ENCODE peak calls at places on chromosomes 4 and X, in nine cellular contexts. One of them, this sample, is unnamed.

GRCh38 chrX:49842603-49843002 is 13.5 kb downstream of the PAGE4 start:
- DNase-seq in astrocyte: no peak
- DNase-seq in A549: no peak
- DNase-seq in fibroblast of the aortic adventitia: no peak
- DNase-seq in MM.1S: no peak
- DNase-seq in GM06990: no peak
- DNase-seq in K562: peak
- DNase-seq in bronchial epithelial cell: peak
- DNase-seq in psoas muscle: no peak
- DNase-seq in this sample: no peak

GRCh38 chr4:71201817-71202576 is 136.8 kb upstream of the SLC4A4 start:
- DNase-seq in astrocyte: peak
- DNase-seq in A549: no peak
- DNase-seq in fibroblast of the aortic adventitia: peak
- DNase-seq in MM.1S: no peak
- DNase-seq in GM06990: no peak
- DNase-seq in K562: no peak
- DNase-seq in bronchial epithelial cell: no peak
- DNase-seq in psoas muscle: no peak
- DNase-seq in this sample: no peak

GRCh38 chr4:41935652-41936021 is 408 bp downstream of the TMEM33 start:
- DNase-seq in astrocyte: no peak
- DNase-seq in A549: peak
- DNase-seq in fibroblast of the aortic adventitia: no peak
- DNase-seq in MM.1S: peak
- DNase-seq in GM06990: no peak
- DNase-seq in K562: peak
- DNase-seq in bronchial epithelial cell: peak
- DNase-seq in psoas muscle: no peak
- DNase-seq in this sample: peak

GRCh38 chr4:41731569-41731968 is 17.0 kb downstream of the PHOX2B start:
- DNase-seq in astrocyte: no peak
- DNase-seq in A549: no peak
- DNase-seq in fibroblast of the aortic adventitia: no peak
- DNase-seq in MM.1S: no peak
- DNase-seq in GM06990: no peak
- DNase-seq in K562: no peak
- DNase-seq in bronchial epithelial cell: no peak
- DNase-seq in psoas muscle: no peak
- DNase-seq in this sample: no peak

GRCh38 chrX:45515262-45516215 is 314.9 kb upstream of the DIPK2B start:
- DNase-seq in astrocyte: peak
- DNase-seq in A549: peak
- DNase-seq in fibroblast of the aortic adventitia: peak
- DNase-seq in MM.1S: peak
- DNase-seq in GM06990: no peak
- DNase-seq in K562: no peak
- DNase-seq in bronchial epithelial cell: peak
- DNase-seq in psoas muscle: peak
- DNase-seq in this sample: peak

GRCh38 chr4:75745192-75745591 is 20.8 kb downstream of the USO1 start:
- DNase-seq in astrocyte: peak
- DNase-seq in A549: no peak
- DNase-seq in fibroblast of the aortic adventitia: peak
- DNase-seq in MM.1S: no peak
- DNase-seq in GM06990: no peak
- DNase-seq in K562: no peak
- DNase-seq in bronchial epithelial cell: peak
- DNase-seq in psoas muscle: no peak
- DNase-seq in this sample: peak

GRCh38 chrX:131816551-131817136 is 206.5 kb upstream of the STK26 start:
- DNase-seq in astrocyte: peak
- DNase-seq in A549: no peak
- DNase-seq in fibroblast of the aortic adventitia: peak
- DNase-seq in MM.1S: peak
- DNase-seq in GM06990: peak
- DNase-seq in K562: no peak
- DNase-seq in bronchial epithelial cell: no peak
- DNase-seq in psoas muscle: peak
- DNase-seq in this sample: peak

GRCh38 chr4:56048621-56049427 is 100.1 kb downstream of the CEP135 start:
- DNase-seq in astrocyte: peak
- DNase-seq in A549: peak
- DNase-seq in fibroblast of the aortic adventitia: peak
- DNase-seq in MM.1S: peak
- DNase-seq in GM06990: peak
- DNase-seq in K562: peak
- DNase-seq in bronchial epithelial cell: no peak
- DNase-seq in psoas muscle: no peak
- DNase-seq in this sample: peak

GRCh38 chr4:141133146-141134006 is at the start of gene RNF150:
- DNase-seq in astrocyte: peak
- DNase-seq in A549: peak
- DNase-seq in fibroblast of the aortic adventitia: peak
- DNase-seq in MM.1S: peak
- DNase-seq in GM06990: peak
- DNase-seq in K562: peak
- DNase-seq in bronchial epithelial cell: peak
- DNase-seq in psoas muscle: peak
- DNase-seq in this sample: peak

GRCh38 chrX:11702965-11703631 is 37.4 kb upstream of the ARHGAP6 start:
- DNase-seq in astrocyte: no peak
- DNase-seq in A549: no peak
- DNase-seq in fibroblast of the aortic adventitia: no peak
- DNase-seq in MM.1S: no peak
- DNase-seq in GM06990: no peak
- DNase-seq in K562: no peak
- DNase-seq in bronchial epithelial cell: no peak
- DNase-seq in psoas muscle: no peak
- DNase-seq in this sample: no peak

GRCh38 chr4:140928880-140929279 is 172.7 kb upstream of the TBC1D9 start:
- DNase-seq in astrocyte: peak
- DNase-seq in A549: no peak
- DNase-seq in fibroblast of the aortic adventitia: peak
- DNase-seq in MM.1S: no peak
- DNase-seq in GM06990: no peak
- DNase-seq in K562: no peak
- DNase-seq in bronchial epithelial cell: peak
- DNase-seq in psoas muscle: no peak
- DNase-seq in this sample: peak

GRCh38 chr4:140150636-140150885 is 3.4 kb downstream of the MAML3 start:
- DNase-seq in astrocyte: no peak
- DNase-seq in A549: no peak
- DNase-seq in fibroblast of the aortic adventitia: no peak
- DNase-seq in MM.1S: no peak
- DNase-seq in GM06990: no peak
- DNase-seq in K562: no peak
- DNase-seq in bronchial epithelial cell: no peak
- DNase-seq in psoas muscle: no peak
- DNase-seq in this sample: no peak

GRCh38 chr4:176781739-176782100 is 11.0 kb downstream of the VEGFC start:
- DNase-seq in astrocyte: no peak
- DNase-seq in A549: no peak
- DNase-seq in fibroblast of the aortic adventitia: no peak
- DNase-seq in MM.1S: no peak
- DNase-seq in GM06990: no peak
- DNase-seq in K562: no peak
- DNase-seq in bronchial epithelial cell: peak
- DNase-seq in psoas muscle: no peak
- DNase-seq in this sample: no peak

GRCh38 chrX:70039758-70040157 is 10.0 kb downstream of the AWAT2 start:
- DNase-seq in astrocyte: no peak
- DNase-seq in A549: no peak
- DNase-seq in fibroblast of the aortic adventitia: no peak
- DNase-seq in MM.1S: no peak
- DNase-seq in GM06990: no peak
- DNase-seq in K562: no peak
- DNase-seq in bronchial epithelial cell: peak
- DNase-seq in psoas muscle: no peak
- DNase-seq in this sample: no peak

GRCh38 chr4:68466751-68467150 is 19.5 kb downstream of the TMPRSS11E start:
- DNase-seq in astrocyte: peak
- DNase-seq in A549: no peak
- DNase-seq in fibroblast of the aortic adventitia: peak
- DNase-seq in MM.1S: no peak
- DNase-seq in GM06990: no peak
- DNase-seq in K562: no peak
- DNase-seq in bronchial epithelial cell: peak
- DNase-seq in psoas muscle: no peak
- DNase-seq in this sample: peak

GRCh38 chrX:101348452-101349222 is at the start of gene TIMM8A:
- DNase-seq in astrocyte: peak
- DNase-seq in A549: peak
- DNase-seq in fibroblast of the aortic adventitia: peak
- DNase-seq in MM.1S: peak
- DNase-seq in GM06990: peak
- DNase-seq in K562: peak
- DNase-seq in bronchial epithelial cell: peak
- DNase-seq in psoas muscle: peak
- DNase-seq in this sample: peak

GRCh38 chr4:74268643-74269042 is 39.6 kb upstream of the EPGN start:
- DNase-seq in astrocyte: no peak
- DNase-seq in A549: no peak
- DNase-seq in fibroblast of the aortic adventitia: no peak
- DNase-seq in MM.1S: no peak
- DNase-seq in GM06990: no peak
- DNase-seq in K562: no peak
- DNase-seq in bronchial epithelial cell: peak
- DNase-seq in psoas muscle: no peak
- DNase-seq in this sample: no peak

GRCh38 chrX:97367149-97367548 is 483.4 kb downstream of the RPA4 start:
- DNase-seq in astrocyte: peak
- DNase-seq in A549: no peak
- DNase-seq in fibroblast of the aortic adventitia: peak
- DNase-seq in MM.1S: no peak
- DNase-seq in GM06990: no peak
- DNase-seq in K562: no peak
- DNase-seq in bronchial epithelial cell: peak
- DNase-seq in psoas muscle: no peak
- DNase-seq in this sample: peak

GRCh38 chr4:149923736-149924135 is 108.1 kb upstream of the IQCM start:
- DNase-seq in astrocyte: no peak
- DNase-seq in A549: no peak
- DNase-seq in fibroblast of the aortic adventitia: no peak
- DNase-seq in MM.1S: no peak
- DNase-seq in GM06990: no peak
- DNase-seq in K562: no peak
- DNase-seq in bronchial epithelial cell: no peak
- DNase-seq in psoas muscle: no peak
- DNase-seq in this sample: no peak

GRCh38 chr4:149932188-149932587 is 116.5 kb upstream of the IQCM start:
- DNase-seq in astrocyte: no peak
- DNase-seq in A549: no peak
- DNase-seq in fibroblast of the aortic adventitia: no peak
- DNase-seq in MM.1S: no peak
- DNase-seq in GM06990: no peak
- DNase-seq in K562: no peak
- DNase-seq in bronchial epithelial cell: no peak
- DNase-seq in psoas muscle: no peak
- DNase-seq in this sample: no peak

GRCh38 chr4:149933120-149933519 is 117.5 kb upstream of the IQCM start:
- DNase-seq in astrocyte: no peak
- DNase-seq in A549: no peak
- DNase-seq in fibroblast of the aortic adventitia: no peak
- DNase-seq in MM.1S: no peak
- DNase-seq in GM06990: no peak
- DNase-seq in K562: no peak
- DNase-seq in bronchial epithelial cell: no peak
- DNase-seq in psoas muscle: no peak
- DNase-seq in this sample: no peak

GRCh38 chr4:149928507-149928906 is 112.9 kb upstream of the IQCM start:
- DNase-seq in astrocyte: no peak
- DNase-seq in A549: no peak
- DNase-seq in fibroblast of the aortic adventitia: no peak
- DNase-seq in MM.1S: no peak
- DNase-seq in GM06990: no peak
- DNase-seq in K562: no peak
- DNase-seq in bronchial epithelial cell: no peak
- DNase-seq in psoas muscle: no peak
- DNase-seq in this sample: no peak

DNA sequence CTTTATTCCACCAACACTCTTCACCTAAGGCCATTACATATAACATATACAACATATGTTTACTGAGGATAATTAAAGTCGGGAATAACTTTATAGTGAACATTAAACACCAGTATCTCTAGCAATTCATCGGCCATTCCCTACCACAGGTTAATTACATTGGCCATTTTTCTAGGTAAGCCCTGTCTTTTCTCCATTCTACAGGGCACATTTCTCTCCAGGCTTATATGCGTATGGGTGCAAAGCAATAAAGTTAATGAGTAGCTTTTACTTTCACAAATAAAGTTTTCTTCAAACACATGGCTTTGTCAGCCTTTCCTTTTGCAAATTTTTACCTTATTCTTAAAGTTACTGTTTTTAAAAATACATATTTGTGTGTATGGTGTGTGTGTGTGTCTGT is 111.9 kb upstream of the IQCM start:
- DNase-seq in astrocyte: no peak
- DNase-seq in A549: no peak
- DNase-seq in fibroblast of the aortic adventitia: no peak
- DNase-seq in MM.1S: no peak
- DNase-seq in GM06990: no peak
- DNase-seq in K562: no peak
- DNase-seq in bronchial epithelial cell: no peak
- DNase-seq in psoas muscle: no peak
- DNase-seq in this sample: no peak
- TF ChIP-seq CTCF in astrocyte: no peak
- TF ChIP-seq CTCF in A549: no peak
- TF ChIP-seq CTCF in fibroblast of the aortic adventitia: no peak
- TF ChIP-seq CTCF in MM.1S: no peak
- TF ChIP-seq CTCF in GM06990: no peak
- TF ChIP-seq CTCF in K562: no peak
- TF ChIP-seq CTCF in bronchial epithelial cell: no peak
- TF ChIP-seq CTCF in psoas muscle: no peak
- TF ChIP-seq CTCF in this sample: no peak

GRCh38 chr4:145887241-145887964 is 51.2 kb downstream of the ZNF827 start:
- DNase-seq in astrocyte: peak
- DNase-seq in A549: no peak
- DNase-seq in fibroblast of the aortic adventitia: peak
- DNase-seq in MM.1S: no peak
- DNase-seq in GM06990: peak
- DNase-seq in K562: no peak
- DNase-seq in bronchial epithelial cell: peak
- DNase-seq in psoas muscle: no peak
- DNase-seq in this sample: peak
- H3K4me3 ChIP-seq in astrocyte: no peak
- H3K4me3 ChIP-seq in A549: no peak
- H3K4me3 ChIP-seq in fibroblast of the aortic adventitia: no peak
- H3K4me3 ChIP-seq in MM.1S: no peak
- H3K4me3 ChIP-seq in GM06990: no peak
- H3K4me3 ChIP-seq in K562: no peak
- H3K4me3 ChIP-seq in bronchial epithelial cell: no peak
- H3K4me3 ChIP-seq in psoas muscle: no peak
- H3K4me3 ChIP-seq in this sample: no peak

GRCh38 chrX:54758114-54759055 is 39.7 kb downstream of the ITIH6 start:
- DNase-seq in astrocyte: no peak
- DNase-seq in A549: no peak
- DNase-seq in fibroblast of the aortic adventitia: no peak
- DNase-seq in MM.1S: no peak
- DNase-seq in GM06990: no peak
- DNase-seq in K562: no peak
- DNase-seq in bronchial epithelial cell: no peak
- DNase-seq in psoas muscle: no peak
- DNase-seq in this sample: no peak
- TF ChIP-seq CTCF in astrocyte: no peak
- TF ChIP-seq CTCF in A549: no peak
- TF ChIP-seq CTCF in fibroblast of the aortic adventitia: no peak
- TF ChIP-seq CTCF in MM.1S: no peak
- TF ChIP-seq CTCF in GM06990: no peak
- TF ChIP-seq CTCF in K562: peak
- TF ChIP-seq CTCF in bronchial epithelial cell: no peak
- TF ChIP-seq CTCF in psoas muscle: no peak
- TF ChIP-seq CTCF in this sample: no peak

GRCh38 chrX:20116087-20116574 is 576 bp downstream of the MAP7D2 start:
- DNase-seq in astrocyte: no peak
- DNase-seq in A549: no peak
- DNase-seq in fibroblast of the aortic adventitia: no peak
- DNase-seq in MM.1S: no peak
- DNase-seq in GM06990: no peak
- DNase-seq in K562: no peak
- DNase-seq in bronchial epithelial cell: no peak
- DNase-seq in psoas muscle: no peak
- DNase-seq in this sample: no peak
- H3K4me3 ChIP-seq in astrocyte: peak
- H3K4me3 ChIP-seq in A549: peak
- H3K4me3 ChIP-seq in fibroblast of the aortic adventitia: peak
- H3K4me3 ChIP-seq in MM.1S: no peak
- H3K4me3 ChIP-seq in GM06990: no peak
- H3K4me3 ChIP-seq in K562: no peak
- H3K4me3 ChIP-seq in bronchial epithelial cell: no peak
- H3K4me3 ChIP-seq in psoas muscle: peak
- H3K4me3 ChIP-seq in this sample: peak